ENCODE peak calls at places on chromosomes 5 and 9, in ten cellular contexts. Z is PC-9, B is adrenal gland, V is body of pancreas, F is mammary epithelial cell, J is brain microvascular endothelial cell, Y is heart right ventricle, Q is bronchial epithelial cell, I is dorsolateral prefrontal cortex, P is Peyer's patch. O is an unnamed sample. For H3K27me3, the result is how much of the 10 kb centered on the place peaks cover.

GRCh38 chr5:137778772-137779564 is 24.8 kb upstream of the HNRNPA0 start:
- DNase-seq in Z (no peak), B (no peak), V (no peak), F (peak), J (no peak), Y (no peak), Q (peak), I (no peak), P (no peak), O (no peak)

GRCh38 chr9:128861501-128861900 is 20.2 kb downstream of the KYAT1 start:
- DNase-seq in Z (no peak), B (no peak), V (no peak), F (no peak), J (no peak), Y (no peak), Q (no peak), I (no peak), P (no peak), O (no peak)

GRCh38 chr5:52837068-52837467 is 49.4 kb downstream of the ITGA1 start:
- DNase-seq in Z (no peak), B (no peak), V (no peak), F (no peak), J (peak), Y (no peak), Q (no peak), I (no peak), P (no peak), O (no peak)

GRCh38 chr9:110258671-110259070 is 2.4 kb upstream of the TXN start:
- DNase-seq in Z (no peak), B (no peak), V (no peak), F (no peak), J (no peak), Y (no peak), Q (no peak), I (no peak), P (no peak), O (peak)

GRCh38 chr5:80804332-80804731 is 149.5 kb upstream of the DHFR start:
- DNase-seq in Z (no peak), B (no peak), V (no peak), F (peak), J (no peak), Y (no peak), Q (peak), I (no peak), P (no peak), O (no peak)

GRCh38 chr5:55868846-55869245 is 17.7 kb downstream of the IL31RA start:
- DNase-seq in Z (peak), B (peak), V (peak), F (peak), J (peak), Y (no peak), Q (peak), I (no peak), P (no peak), O (no peak)

GRCh38 chr9:114096041-114096511 is 3.0 kb downstream of the KIF12 start:
- DNase-seq in Z (no peak), B (no peak), V (no peak), F (no peak), J (no peak), Y (no peak), Q (no peak), I (no peak), P (no peak), O (no peak)

GRCh38 chr5:252546-252945 is 18.9 kb upstream of the PDCD6 start:
- DNase-seq in Z (no peak), B (no peak), V (peak), F (peak), J (no peak), Y (no peak), Q (peak), I (no peak), P (no peak), O (no peak)

GRCh38 chr5:87260604-87261200 is 7.0 kb upstream of the RASA1 start:
- DNase-seq in Z (no peak), B (no peak), V (no peak), F (no peak), J (no peak), Y (no peak), Q (no peak), I (no peak), P (no peak), O (no peak)

GRCh38 chr5:15520856-15521255 is 20.9 kb downstream of the FBXL7 start:
- DNase-seq in Z (no peak), B (no peak), V (no peak), F (no peak), J (no peak), Y (no peak), Q (no peak), I (no peak), P (no peak), O (no peak)

GRCh38 chr5:55634204-55634785 is 77.8 kb downstream of the SLC38A9 start:
- DNase-seq in Z (no peak), B (peak), V (peak), F (no peak), J (no peak), Y (no peak), Q (no peak), I (no peak), P (no peak), O (no peak)

GRCh38 chr5:978051-978450 is 30.6 kb upstream of the NKD2 start:
- DNase-seq in Z (no peak), B (no peak), V (no peak), F (no peak), J (no peak), Y (no peak), Q (no peak), I (no peak), P (no peak), O (no peak)

GRCh38 chr9:134624827-134625181 is 16.8 kb upstream of the COL5A1 start:
- DNase-seq in Z (peak), B (peak), V (no peak), F (peak), J (peak), Y (no peak), Q (peak), I (peak), P (peak), O (no peak)

GRCh38 chr9:131739988-131740648 is at the start of gene RAPGEF1:
- DNase-seq in Z (peak), B (peak), V (peak), F (no peak), J (no peak), Y (peak), Q (no peak), I (peak), P (peak), O (peak)

GRCh38 chr5:160230686-160231527 is 1.6 kb downstream of the FABP6 start:
- DNase-seq in Z (peak), B (peak), V (peak), F (peak), J (peak), Y (no peak), Q (peak), I (no peak), P (peak), O (peak)

GRCh38 chr9:132943677-132944293 is 631 bp downstream of the TSC1 start:
- DNase-seq in Z (no peak), B (no peak), V (no peak), F (peak), J (no peak), Y (no peak), Q (no peak), I (no peak), P (no peak), O (no peak)

GRCh38 chr5:125269926-125270325 is 523.5 kb upstream of the ZNF608 start:
- DNase-seq in Z (no peak), B (no peak), V (no peak), F (peak), J (no peak), Y (no peak), Q (no peak), I (no peak), P (no peak), O (no peak)

GRCh38 chr9:97938081-97938644 is at the start of gene HEMGN:
- DNase-seq in Z (no peak), B (no peak), V (no peak), F (no peak), J (no peak), Y (no peak), Q (no peak), I (no peak), P (peak), O (no peak)

GRCh38 chr9:98288876-98289275 is 33.4 kb upstream of the TBC1D2 start:
- DNase-seq in Z (peak), B (no peak), V (no peak), F (no peak), J (no peak), Y (no peak), Q (no peak), I (no peak), P (peak), O (no peak)

GRCh38 chr9:113139225-113139829 is 11.5 kb upstream of the SLC31A2 start:
- DNase-seq in Z (no peak), B (no peak), V (no peak), F (no peak), J (no peak), Y (no peak), Q (no peak), I (peak), P (no peak), O (no peak)

GRCh38 chr5:3592298-3592697 is 3.3 kb upstream of the IRX1 start:
- DNase-seq in Z (no peak), B (no peak), V (no peak), F (no peak), J (no peak), Y (no peak), Q (no peak), I (no peak), P (peak), O (no peak)

GRCh38 chr5:169521366-169521983 is 62.1 kb upstream of the SPDL1 start:
- DNase-seq in Z (no peak), B (no peak), V (peak), F (no peak), J (no peak), Y (peak), Q (no peak), I (no peak), P (no peak), O (no peak)

GRCh38 chr5:81156732-81157131 is 76.4 kb upstream of the CKMT2 start:
- DNase-seq in Z (no peak), B (no peak), V (no peak), F (no peak), J (no peak), Y (no peak), Q (no peak), I (no peak), P (no peak), O (peak)

GRCh38 chr9:84997472-84997871 is 327.9 kb downstream of the NTRK2 start:
- DNase-seq in Z (no peak), B (no peak), V (no peak), F (no peak), J (no peak), Y (no peak), Q (no peak), I (no peak), P (no peak), O (no peak)

GRCh38 chr5:58105836-58106235 is 354.1 kb downstream of the PLK2 start:
- DNase-seq in Z (no peak), B (no peak), V (no peak), F (peak), J (no peak), Y (no peak), Q (no peak), I (no peak), P (no peak), O (no peak)

GRCh38 chr5:146624179-146624578 is 108.2 kb upstream of the GPR151 start:
- DNase-seq in Z (no peak), B (no peak), V (no peak), F (no peak), J (no peak), Y (no peak), Q (peak), I (no peak), P (no peak), O (no peak)

GRCh38 chr5:55110156-55110680 is 7.8 kb downstream of the GZMA start:
- DNase-seq in Z (no peak), B (no peak), V (no peak), F (no peak), J (no peak), Y (no peak), Q (no peak), I (no peak), P (no peak), O (no peak)

GRCh38 chr9:87464110-87464991 is 33.3 kb upstream of the DAPK1 start:
- DNase-seq in Z (no peak), B (no peak), V (no peak), F (peak), J (no peak), Y (no peak), Q (peak), I (no peak), P (no peak), O (peak)

GRCh38 chr5:176630681-176631222 is 277 bp downstream of the EIF4E1B start:
- DNase-seq in Z (no peak), B (no peak), V (no peak), F (no peak), J (no peak), Y (no peak), Q (no peak), I (no peak), P (no peak), O (no peak)

GRCh38 chr9:88816141-88816540 is 175.1 kb upstream of the S1PR3 start:
- DNase-seq in Z (no peak), B (no peak), V (no peak), F (no peak), J (peak), Y (no peak), Q (no peak), I (no peak), P (no peak), O (no peak)

GRCh38 chr5:43729846-43730478 is 127.0 kb downstream of the NNT start:
- DNase-seq in Z (no peak), B (no peak), V (no peak), F (peak), J (no peak), Y (no peak), Q (peak), I (no peak), P (no peak), O (no peak)

GRCh38 chr5:10891193-10891592 is 130.2 kb upstream of the DAP start:
- DNase-seq in Z (no peak), B (no peak), V (no peak), F (no peak), J (no peak), Y (no peak), Q (no peak), I (no peak), P (no peak), O (no peak)

GRCh38 chr5:40355181-40355580 is 324.5 kb upstream of the PTGER4 start:
- DNase-seq in Z (no peak), B (no peak), V (no peak), F (no peak), J (no peak), Y (no peak), Q (no peak), I (no peak), P (no peak), O (no peak)

GRCh38 chr9:115118471-115119156 is 657 bp upstream of the TNC start:
- DNase-seq in Z (peak), B (peak), V (peak), F (peak), J (peak), Y (peak), Q (peak), I (peak), P (peak), O (no peak)

GRCh38 chr9:103700558-103700957 is 393.6 kb upstream of the SMC2 start:
- DNase-seq in Z (no peak), B (no peak), V (no peak), F (no peak), J (no peak), Y (no peak), Q (no peak), I (no peak), P (no peak), O (no peak)

GRCh38 chr5:102922839-102923477 is 167.9 kb downstream of the PAM start:
- DNase-seq in Z (no peak), B (no peak), V (no peak), F (no peak), J (no peak), Y (no peak), Q (no peak), I (no peak), P (no peak), O (no peak)

GRCh38 chr9:112484607-112485006 is 2.0 kb upstream of the KIAA1958 start:
- DNase-seq in Z (no peak), B (no peak), V (no peak), F (no peak), J (no peak), Y (no peak), Q (no peak), I (no peak), P (no peak), O (no peak)

GRCh38 chr9:115691686-115692085 is 461.9 kb upstream of the PAPPA start:
- DNase-seq in Z (no peak), B (no peak), V (no peak), F (peak), J (no peak), Y (no peak), Q (peak), I (no peak), P (no peak), O (no peak)

GRCh38 chr5:99275128-99275527 is 346.3 kb upstream of the CHD1 start:
- DNase-seq in Z (no peak), B (no peak), V (no peak), F (no peak), J (no peak), Y (no peak), Q (no peak), I (no peak), P (no peak), O (no peak)

GRCh38 chr9:108108802-108109448 is 619.4 kb upstream of the KLF4 start:
- DNase-seq in Z (no peak), B (no peak), V (no peak), F (no peak), J (no peak), Y (no peak), Q (no peak), I (no peak), P (no peak), O (no peak)

GRCh38 chr9:108108290-108108689 is 618.7 kb upstream of the KLF4 start:
- DNase-seq in Z (no peak), B (no peak), V (no peak), F (no peak), J (no peak), Y (no peak), Q (no peak), I (no peak), P (no peak), O (no peak)

GRCh38 chr9:108104991-108105390 is 615.4 kb upstream of the KLF4 start:
- DNase-seq in Z (no peak), B (no peak), V (no peak), F (peak), J (no peak), Y (no peak), Q (peak), I (no peak), P (no peak), O (no peak)

GRCh38 chr9:108103294-108103693 is 613.7 kb upstream of the KLF4 start:
- DNase-seq in Z (no peak), B (no peak), V (no peak), F (peak), J (no peak), Y (no peak), Q (no peak), I (no peak), P (no peak), O (no peak)

DNA sequence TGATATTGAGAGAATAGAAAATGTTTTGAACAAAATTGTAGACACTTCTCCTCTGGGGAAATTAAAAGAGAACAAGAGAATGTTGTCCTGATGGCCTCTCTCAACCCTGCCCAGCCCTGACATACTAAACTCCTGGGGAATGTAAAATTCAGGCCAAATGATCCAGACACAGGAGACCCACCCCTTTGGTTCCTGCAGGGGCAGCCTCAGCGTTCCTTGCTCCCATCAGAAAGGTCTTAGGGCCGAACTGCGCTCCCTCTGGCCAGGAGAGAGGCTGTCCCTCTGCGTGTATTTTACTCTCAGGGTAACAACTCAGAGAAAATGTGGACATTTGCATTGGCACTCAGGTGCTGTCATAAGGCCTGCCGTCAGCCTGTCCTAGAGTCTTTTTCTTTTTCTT is 616.3 kb upstream of the KLF4 start:
- DNase-seq in Z (no peak), B (no peak), V (no peak), F (no peak), J (no peak), Y (no peak), Q (no peak), I (no peak), P (no peak), O (no peak)
- TF ChIP-seq CTCF in Z (no peak), B (no peak), V (no peak), F (no peak), J (no peak), Y (no peak), Q (no peak), I (no peak), P (no peak), O (no peak)

GRCh38 chr5:88671408-88671807 is 211.6 kb downstream of the MEF2C start:
- DNase-seq in Z (no peak), B (no peak), V (no peak), F (no peak), J (no peak), Y (no peak), Q (no peak), I (no peak), P (no peak), O (no peak)
- H3K4me3 ChIP-seq in Z (no peak), B (no peak), V (no peak), F (no peak), J (peak), Y (no peak), Q (no peak), I (peak), P (no peak), O (peak)

DNA sequence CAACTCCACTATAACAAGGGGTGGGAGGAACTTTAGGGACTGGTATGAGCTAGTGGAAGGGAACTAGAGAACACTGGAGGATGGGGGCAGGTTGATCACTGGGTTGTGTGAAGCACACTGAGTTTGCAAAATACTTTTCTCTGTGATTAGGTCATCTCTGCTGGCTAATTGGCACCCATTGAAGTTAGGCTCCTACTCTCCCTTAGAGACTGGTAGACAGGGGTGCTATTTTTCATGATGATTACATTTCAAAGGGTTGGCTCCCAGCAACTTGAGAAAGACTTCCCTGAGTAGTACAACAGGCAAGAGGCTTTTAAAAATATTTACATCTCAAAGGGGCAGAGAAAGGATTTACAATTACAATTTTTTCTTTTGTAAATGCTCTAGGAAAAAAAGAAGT is 50.4 kb upstream of the MTAP start:
- DNase-seq in Z (no peak), B (no peak), V (no peak), F (no peak), J (no peak), Y (no peak), Q (peak), I (no peak), P (no peak), O (no peak)
- H3K27me3 ChIP-seq in Z (under half), B (under half), V (under half), F (under half), J (under half), Y (under half), Q (under half), I (under half), P (under half), O (under half)

GRCh38 chr9:121638399-121638798 is 13.0 kb upstream of the DAB2IP start:
- DNase-seq in Z (no peak), B (no peak), V (no peak), F (no peak), J (no peak), Y (no peak), Q (no peak), I (no peak), P (no peak), O (no peak)
- TF ChIP-seq CTCF in Z (no peak), B (no peak), V (no peak), F (no peak), J (no peak), Y (no peak), Q (no peak), I (no peak), P (no peak), O (no peak)

GRCh38 chr9:26888271-26888670 is 4.3 kb downstream of the CAAP1 start:
- DNase-seq in Z (no peak), B (no peak), V (no peak), F (no peak), J (no peak), Y (no peak), Q (no peak), I (no peak), P (no peak), O (no peak)

GRCh38 chr9:26892251-26893029 is at the start of gene CAAP1:
- DNase-seq in Z (peak), B (peak), V (peak), F (peak), J (peak), Y (peak), Q (peak), I (peak), P (peak), O (peak)

DNA sequence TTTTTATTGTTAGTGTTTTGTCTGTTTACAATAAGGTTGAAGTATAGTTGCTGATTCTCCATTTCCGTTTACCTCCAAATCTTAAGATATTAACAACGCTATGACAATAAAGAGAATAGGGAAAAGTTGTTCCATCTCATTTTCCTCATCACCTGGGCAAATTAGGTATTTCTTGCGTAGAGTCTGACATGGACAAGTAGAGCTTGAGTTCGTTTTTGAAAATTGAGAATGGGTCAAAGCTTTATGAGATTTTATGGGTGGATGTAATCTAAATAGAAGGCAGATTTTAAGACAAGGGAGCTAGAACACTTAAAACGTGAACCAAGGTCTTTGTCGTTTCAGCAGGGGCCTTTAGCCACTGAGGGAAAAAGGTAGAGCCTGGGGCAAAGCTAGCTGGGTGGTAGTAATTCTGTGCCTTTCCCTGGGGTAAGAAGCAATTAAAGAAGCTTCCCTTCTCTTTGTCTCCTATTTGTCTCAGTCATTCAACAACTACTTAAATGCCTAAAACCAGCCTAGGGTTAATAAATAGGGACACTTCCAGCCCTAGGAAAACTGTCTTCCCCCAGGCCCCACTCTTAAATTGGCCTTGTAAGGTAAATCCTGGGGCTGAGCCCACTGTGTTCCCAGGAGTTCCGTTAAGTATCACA is 551 bp upstream of the CAAP1 start:
- DNase-seq in Z (no peak), B (no peak), V (no peak), F (no peak), J (no peak), Y (no peak), Q (no peak), I (no peak), P (no peak), O (no peak)
- H3K4me3 ChIP-seq in Z (peak), B (no peak), V (peak), F (peak), J (peak), Y (peak), Q (peak), I (peak), P (peak), O (peak)